ENCODE peak calls at places on chromosomes 4 and X, in nine cellular contexts. N, V, Z, H, L, M, U, S and J are unnamed samples.
A peak's percentile ranks its signal among the peaks of the same experiment; 100 is the strongest.

GRCh38 chr4:113101669-113102068 is 52.2 kb downstream of the ANK2 start:
- DNase-seq in U (no peak), V (no peak), M (peak; percentile 20), L (no peak), S (no peak), H (no peak), Z (no peak), N (no peak), J (peak; percentile 40)

GRCh38 chr4:3442460-3442958 is 741 bp downstream of the HGFAC start:
- DNase-seq in V (no peak), H (peak; percentile 74), L (no peak), N (no peak), S (no peak), Z (no peak), U (no peak), M (no peak), J (no peak)

GRCh38 chr4:74555843-74556242 is 110.9 kb downstream of the AREG start:
- DNase-seq in Z (no peak), S (no peak), H (no peak), V (no peak), M (no peak), L (no peak), U (no peak), N (no peak), J (no peak)

GRCh38 chr4:32425243-32425642 is 1705.1 kb downstream of the PCDH7 start:
- DNase-seq in S (no peak), U (no peak), H (no peak), Z (no peak), N (no peak), V (no peak), M (no peak), L (no peak), J (no peak)

GRCh38 chrX:115400960-115401359 is 111.4 kb downstream of the LUZP4 start:
- DNase-seq in S (no peak), V (no peak), Z (no peak), L (no peak), H (peak; percentile 68), U (no peak), N (peak; percentile 5), M (no peak), J (no peak)

GRCh38 chr4:19675172-19675811 is 576.4 kb upstream of the SLIT2 start:
- DNase-seq in S (peak; percentile 1), M (peak; percentile 39), H (no peak), Z (no peak), V (no peak), N (no peak), U (no peak), L (no peak), J (peak; percentile 56)

GRCh38 chr4:101419324-101420135 is 72.2 kb upstream of the PPP3CA start:
- DNase-seq in Z (no peak), M (peak; percentile 86), H (no peak), U (no peak), L (peak; percentile 18), N (no peak), V (no peak), S (peak; percentile 80), J (peak; percentile 29)

GRCh38 chr4:152678841-152679240 is 956 bp downstream of the TMEM154 start:
- DNase-seq in M (no peak), S (no peak), H (no peak), N (no peak), Z (no peak), U (no peak), L (no peak), V (no peak), J (no peak)

GRCh38 chrX:40465735-40466551 is 114.8 kb upstream of the ATP6AP2 start:
- DNase-seq in U (no peak), S (peak; percentile 12), L (no peak), H (no peak), M (no peak), Z (no peak), N (no peak), V (no peak), J (peak; percentile 32)

GRCh38 chr4:24515698-24516097 is 68.7 kb downstream of the DHX15 start:
- DNase-seq in V (no peak), N (no peak), H (peak; percentile 64), Z (no peak), L (no peak), M (peak; percentile 16), U (no peak), S (no peak), J (no peak)

GRCh38 chr4:24517676-24518075 is 66.7 kb downstream of the DHX15 start:
- DNase-seq in N (no peak), V (no peak), Z (no peak), S (no peak), L (no peak), M (no peak), U (no peak), H (no peak), J (no peak)

GRCh38 chr4:24516926-24517325 is 67.4 kb downstream of the DHX15 start:
- DNase-seq in V (no peak), S (no peak), Z (no peak), N (no peak), H (no peak), L (no peak), M (no peak), U (no peak), J (no peak)

GRCh38 chr4:24513718-24514117 is 70.6 kb downstream of the DHX15 start:
- DNase-seq in V (no peak), L (no peak), Z (no peak), H (no peak), S (no peak), U (no peak), M (no peak), N (no peak), J (no peak)

GRCh38 chr4:24514808-24515207 is 69.5 kb downstream of the DHX15 start:
- DNase-seq in L (no peak), N (no peak), Z (no peak), U (no peak), S (no peak), M (no peak), H (peak; percentile 63), V (no peak), J (no peak)
- TF ChIP-seq CTCF in L (no peak), N (no peak), Z (no peak), U (no peak), S (peak; percentile 12), M (peak; percentile 36), H (peak; percentile 67), V (peak; percentile 31), J (peak; percentile 33)

GRCh38 chrX:114075073-114075673 is 508.7 kb upstream of the HTR2C start:
- DNase-seq in Z (no peak), L (no peak), V (no peak), S (no peak), U (no peak), M (peak; percentile 1), N (no peak), H (no peak), J (no peak)
- TF ChIP-seq CTCF in Z (no peak), L (peak; percentile 60), V (peak; percentile 70), S (no peak), U (no peak), M (peak; percentile 24), N (peak; percentile 36), H (peak; percentile 81), J (peak; percentile 33)

GRCh38 chr4:78296261-78296660 is 239.1 kb downstream of the FRAS1 start:
- DNase-seq in Z (no peak), S (no peak), U (no peak), N (no peak), M (no peak), V (no peak), H (peak; percentile 52), L (no peak), J (no peak)
- TF ChIP-seq CTCF in Z (no peak), S (no peak), U (no peak), N (no peak), M (no peak), V (no peak), H (peak; percentile 48), L (no peak), J (no peak)

GRCh38 chr4:154399259-154399974 is 92.2 kb downstream of the DCHS2 start:
- DNase-seq in N (peak; percentile 51), Z (no peak), V (no peak), U (no peak), M (peak; percentile 12), L (peak; percentile 58), S (no peak), H (no peak), J (peak; percentile 60)
- TF ChIP-seq CTCF in N (peak; percentile 61), Z (peak; percentile 48), V (peak; percentile 40), U (peak; percentile 39), M (peak; percentile 7), L (peak; percentile 60), S (no peak), H (peak; percentile 58), J (peak; percentile 66)

DNA sequence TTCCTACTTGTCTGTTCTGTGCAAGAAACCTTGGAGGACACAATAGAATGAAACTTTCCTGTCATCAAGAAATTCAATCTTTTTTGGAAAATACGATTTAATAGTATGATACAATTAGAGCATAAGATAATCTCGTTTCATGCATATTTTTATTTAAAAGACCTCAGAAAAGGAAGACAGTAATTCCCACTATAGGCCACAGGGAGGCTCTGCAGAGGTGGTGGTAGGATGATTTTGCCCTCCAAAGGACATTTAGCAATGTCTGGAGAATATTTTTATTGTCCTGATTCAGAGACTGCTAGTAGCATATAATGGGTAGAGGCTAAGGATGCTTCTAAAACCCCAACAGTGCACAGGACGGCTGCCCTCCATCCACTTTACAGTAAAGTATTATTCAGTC is 68.7 kb downstream of the PAK3 start:
- DNase-seq in U (no peak), N (peak; percentile 8), Z (no peak), M (peak; percentile 4), L (peak; percentile 37), V (no peak), S (no peak), H (no peak), J (peak; percentile 0)
- TF ChIP-seq CTCF in U (peak; percentile 16), N (peak; percentile 20), Z (no peak), M (peak; percentile 14), L (peak; percentile 51), V (peak; percentile 64), S (no peak), H (peak; percentile 85), J (peak; percentile 36)

GRCh38 chr4:180828455-180829018 is 1414.7 kb upstream of the TENM3 start:
- DNase-seq in S (peak; percentile 53), M (peak; percentile 85), N (peak; percentile 51), Z (no peak), V (no peak), U (no peak), H (peak; percentile 48), L (peak; percentile 75), J (peak; percentile 79)
- TF ChIP-seq CTCF in S (peak; percentile 52), M (peak; percentile 74), N (peak; percentile 54), Z (peak; percentile 27), V (peak; percentile 85), U (peak; percentile 81), H (peak; percentile 91), L (peak; percentile 91), J (peak; percentile 85)

GRCh38 chrX:10444204-10444603 is 176.2 kb downstream of the MID1 start:
- DNase-seq in N (peak; percentile 45), S (no peak), L (no peak), U (no peak), H (no peak), M (peak; percentile 25), Z (no peak), V (no peak), J (no peak)
- TF ChIP-seq CTCF in N (no peak), S (no peak), L (no peak), U (no peak), H (peak; percentile 49), M (peak; percentile 10), Z (no peak), V (no peak), J (no peak)

GRCh38 chr4:182089326-182089725 is 153.9 kb upstream of the TENM3 start:
- DNase-seq in N (no peak), Z (no peak), M (no peak), H (peak; percentile 71), V (no peak), S (peak; percentile 19), U (no peak), L (no peak), J (no peak)
- TF ChIP-seq CTCF in N (peak; percentile 26), Z (no peak), M (peak; percentile 9), H (peak; percentile 80), V (peak; percentile 68), S (peak; percentile 5), U (no peak), L (peak; percentile 33), J (peak; percentile 28)